ENCODE peak calls at places on chromosome 15, in eight cellular contexts. D, G, N, V, L, U, H and P are unnamed samples.

GRCh38 chr15:55661431-55661830 is 73.3 kb upstream of the PYGO1 start:
- DNase-seq in U (no peak), G (no peak), L (peak; percentile 33), H (no peak), D (peak; percentile 65), N (peak; percentile 21), V (no peak), P (no peak)

GRCh38 chr15:68387288-68388143 is 44.4 kb downstream of the ITGA11 start:
- DNase-seq in G (no peak), N (no peak), V (no peak), L (peak; percentile 78), H (no peak), U (no peak), D (no peak), P (no peak)

GRCh38 chr15:48868018-48868417 is 9.9 kb upstream of the EID1 start:
- DNase-seq in V (no peak), H (no peak), N (peak; percentile 29), L (no peak), D (no peak), G (no peak), U (no peak), P (no peak)

GRCh38 chr15:72203507-72203837 is 5.9 kb upstream of the GRAMD2A start:
- DNase-seq in D (peak; percentile 88), N (peak; percentile 88), H (no peak), G (peak; percentile 86), U (peak; percentile 48), V (peak; percentile 77), L (peak; percentile 90), P (peak; percentile 76)

GRCh38 chr15:43534897-43535296 is 17.5 kb downstream of the MAP1A start:
- DNase-seq in D (no peak), L (no peak), U (no peak), G (no peak), V (no peak), H (no peak), N (no peak), P (no peak)

GRCh38 chr15:40320931-40321371 is 2.5 kb upstream of the INAFM2 start:
- DNase-seq in G (no peak), V (no peak), N (peak; percentile 74), D (peak; percentile 60), U (no peak), H (peak; percentile 57), L (peak; percentile 67), P (no peak)

GRCh38 chr15:88209111-88209510 is 47.4 kb downstream of the NTRK3 start:
- DNase-seq in L (no peak), V (no peak), U (no peak), G (no peak), N (no peak), D (no peak), H (no peak), P (no peak)

GRCh38 chr15:90481023-90481422 is 48.7 kb upstream of the CRTC3 start:
- DNase-seq in U (no peak), N (peak; percentile 30), G (no peak), H (no peak), L (no peak), D (peak; percentile 52), V (no peak), P (no peak)

GRCh38 chr15:92909131-92909781 is 9.1 kb downstream of the CHD2 start:
- DNase-seq in D (peak; percentile 78), V (no peak), N (peak; percentile 66), H (no peak), G (no peak), L (peak; percentile 68), U (no peak), P (no peak)

GRCh38 chr15:58771621-58772235 is 626 bp downstream of the MINDY2 start:
- DNase-seq in D (no peak), L (no peak), U (no peak), H (no peak), N (no peak), G (no peak), V (peak; percentile 53), P (no peak)

GRCh38 chr15:64686130-64686735 is 89.2 kb downstream of the RBPMS2 start:
- DNase-seq in G (no peak), H (peak; percentile 19), U (no peak), V (no peak), L (peak; percentile 63), N (peak; percentile 74), D (peak; percentile 41), P (no peak)

GRCh38 chr15:60399246-60399915 is 1.6 kb upstream of the ANXA2 start:
- DNase-seq in D (no peak), N (no peak), H (no peak), G (no peak), L (no peak), V (no peak), U (no peak), P (no peak)

DNA sequence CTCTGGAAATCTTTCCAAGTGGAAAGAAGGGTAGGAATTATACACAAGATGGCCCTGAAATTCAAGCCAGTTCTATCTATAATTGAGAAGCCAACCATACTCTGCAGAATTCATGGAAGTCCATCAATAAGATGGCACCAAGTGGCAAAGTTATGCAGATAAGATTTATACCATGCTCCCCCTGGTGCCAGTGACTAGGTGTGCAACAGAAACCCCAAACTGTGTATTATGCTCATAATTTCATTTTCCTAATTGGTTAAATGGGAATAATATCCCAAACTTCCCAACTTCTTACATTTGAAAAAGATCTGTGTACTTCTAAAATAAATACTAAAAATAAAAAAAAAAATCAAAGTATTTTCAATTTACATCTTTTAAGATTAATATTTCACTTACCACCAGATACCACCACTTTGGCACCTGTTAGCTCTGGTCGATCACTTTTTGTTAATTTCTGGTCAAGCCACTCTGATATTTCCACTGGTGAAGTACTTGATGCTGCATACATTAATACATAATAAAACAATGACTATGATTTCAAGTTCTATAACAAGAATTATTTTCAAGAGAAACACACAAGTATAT is 25.9 kb downstream of the ETFA start:
- DNase-seq in H (no peak), V (no peak), L (peak; percentile 1), U (no peak), D (no peak), G (no peak), N (peak; percentile 29), P (no peak)
- TF ChIP-seq CTCF in H (peak; percentile 62), V (peak; percentile 54), L (peak; percentile 50), U (peak; percentile 55), D (peak; percentile 33), G (peak; percentile 69), N (peak; percentile 59), P (peak; percentile 54)

DNA sequence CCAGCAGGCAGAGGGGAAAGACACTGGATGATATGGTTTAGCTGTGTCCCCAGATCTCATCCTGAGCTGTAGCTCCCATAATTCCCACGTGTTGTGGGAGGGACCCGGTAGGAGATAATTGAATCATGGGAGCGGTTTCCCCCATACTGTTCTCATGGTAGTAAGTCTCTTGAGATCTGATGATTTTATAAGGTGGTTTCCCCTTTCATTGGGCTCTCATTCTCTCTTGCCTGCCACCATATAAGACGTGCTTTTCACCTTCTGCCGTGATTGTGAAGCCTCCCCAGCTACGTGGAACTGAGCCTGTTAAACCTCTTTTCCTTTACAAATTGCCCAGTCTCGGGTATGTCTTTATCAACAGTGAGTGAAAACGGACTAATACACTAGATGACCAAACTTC is 116.1 kb upstream of the SLCO3A1 start:
- DNase-seq in D (no peak), L (no peak), V (no peak), G (no peak), H (no peak), U (no peak), N (no peak), P (no peak)
- H3K4me3 ChIP-seq in D (no peak overlapping the region), L (no peak overlapping the region), V (no peak overlapping the region), G (no peak overlapping the region), H (no peak overlapping the region), U (no peak overlapping the region), N (no peak overlapping the region), P (no peak overlapping the region)

GRCh38 chr15:74482661-74483060 is 21.7 kb upstream of the UBL7 start:
- DNase-seq in L (no peak), V (no peak), H (no peak), D (no peak), U (no peak), G (no peak), N (no peak), P (no peak)
- TF ChIP-seq CTCF in L (no peak), V (no peak), H (no peak), D (no peak), U (peak; percentile 13), G (peak; percentile 19), N (no peak), P (peak; percentile 26)

GRCh38 chr15:62570405-62570783 is 405.3 kb upstream of the C2CD4B start:
- DNase-seq in L (no peak), N (no peak), U (no peak), D (no peak), H (no peak), G (no peak), V (no peak), P (no peak)

GRCh38 chr15:62568702-62569101 is 403.6 kb upstream of the C2CD4B start:
- DNase-seq in N (no peak), G (no peak), U (no peak), D (no peak), H (no peak), V (no peak), L (no peak), P (no peak)

GRCh38 chr15:62568004-62568403 is 402.9 kb upstream of the C2CD4B start:
- DNase-seq in L (no peak), G (no peak), N (no peak), V (no peak), U (no peak), H (no peak), D (no peak), P (no peak)

GRCh38 chr15:62571072-62571471 is 406.0 kb upstream of the C2CD4B start:
- DNase-seq in V (no peak), L (no peak), N (no peak), G (no peak), H (no peak), D (no peak), U (no peak), P (no peak)

DNA sequence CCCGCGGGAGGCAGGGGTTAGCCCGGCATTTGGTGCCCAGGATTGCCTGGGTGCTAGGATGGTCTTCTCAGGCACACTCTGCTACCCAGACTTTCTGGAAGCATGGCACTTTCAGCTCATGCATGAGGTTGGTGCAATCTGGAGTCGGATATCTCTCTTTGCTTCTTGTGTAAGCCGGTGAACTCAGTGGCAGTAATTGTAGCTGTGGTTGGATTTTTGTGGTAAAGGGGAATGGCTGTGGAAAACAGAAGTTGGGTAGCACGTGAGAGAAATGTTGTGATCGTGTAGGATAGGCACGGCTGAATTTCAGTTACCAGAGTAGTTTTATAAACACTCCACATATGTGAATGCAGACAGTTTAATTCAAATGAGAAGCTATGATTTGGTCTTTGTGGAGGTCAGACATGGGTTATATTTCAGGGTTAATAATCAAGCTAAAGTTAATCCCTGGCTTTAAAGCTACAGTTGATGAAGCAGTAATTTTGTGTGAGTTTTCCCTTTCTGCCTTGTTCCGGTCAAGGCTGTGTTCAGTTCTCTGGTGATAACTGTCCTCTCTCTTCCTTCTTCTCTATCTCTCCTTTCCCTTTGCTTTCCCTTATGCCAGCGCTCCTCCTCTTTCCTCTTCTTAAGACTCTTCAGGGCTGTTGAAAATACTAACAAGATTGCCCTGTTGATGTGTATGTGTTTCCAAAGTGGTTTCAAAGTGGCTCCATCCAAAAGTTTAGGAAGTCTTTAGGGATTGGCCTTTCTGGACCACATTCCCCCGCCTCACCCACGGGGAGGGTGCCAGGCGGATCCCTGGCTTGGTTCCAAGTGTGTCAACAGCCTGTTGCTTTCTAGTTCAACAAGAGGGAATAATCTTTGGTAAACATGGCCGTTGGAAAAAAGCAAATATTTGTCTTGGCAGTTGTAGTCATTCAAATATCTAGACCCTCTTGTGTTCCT is 404.6 kb upstream of the C2CD4B start:
- DNase-seq in V (peak; percentile 64), N (peak; percentile 71), U (peak; percentile 79), D (peak; percentile 87), G (peak; percentile 89), L (peak; percentile 96), H (no peak), P (peak; percentile 75)
- H3K4me3 ChIP-seq in V (no peak overlapping the region), N (no peak overlapping the region), U (no peak overlapping the region), D (no peak overlapping the region), G (peak overlapping the region; percentile 12), L (no peak overlapping the region), H (no peak overlapping the region), P (no peak overlapping the region)